ENCODE peak calls at places on chromosomes 11 and 22, in seven cellular contexts. One of them, this sample, is unnamed.

GRCh38 chr11:61888043-61888442 is 3.3 kb downstream of the FADS3 start:
- DNase-seq in HuH-7: no peak
- DNase-seq in stimulated activated naive CD4-positive, alpha-beta T cell treated with Interleukin-2 at 50 U/mL for 16 hours: no peak
- DNase-seq in NCI-H1417: no peak
- DNase-seq in AML-193: no peak
- DNase-seq in EL: peak; percentile 98
- DNase-seq in fibroblast of pulmonary artery: peak; percentile 96
- DNase-seq in this sample: no peak

GRCh38 chr11:113114452-113115027 is 153.3 kb downstream of the NCAM1 start:
- DNase-seq in HuH-7: peak; percentile 31
- DNase-seq in stimulated activated naive CD4-positive, alpha-beta T cell treated with Interleukin-2 at 50 U/mL for 16 hours: no peak
- DNase-seq in NCI-H1417: peak; percentile 40
- DNase-seq in AML-193: peak; percentile 77
- DNase-seq in EL: peak; percentile 29
- DNase-seq in fibroblast of pulmonary artery: peak; percentile 68
- DNase-seq in this sample: peak; percentile 71

GRCh38 chr22:45563362-45564040 is 60.8 kb downstream of the FBLN1 start:
- DNase-seq in HuH-7: no peak
- DNase-seq in stimulated activated naive CD4-positive, alpha-beta T cell treated with Interleukin-2 at 50 U/mL for 16 hours: no peak
- DNase-seq in NCI-H1417: no peak
- DNase-seq in AML-193: no peak
- DNase-seq in EL: no peak
- DNase-seq in fibroblast of pulmonary artery: no peak
- DNase-seq in this sample: no peak

GRCh38 chr11:74322667-74323066 is 11.2 kb upstream of the P4HA3 start:
- DNase-seq in HuH-7: no peak
- DNase-seq in stimulated activated naive CD4-positive, alpha-beta T cell treated with Interleukin-2 at 50 U/mL for 16 hours: no peak
- DNase-seq in NCI-H1417: no peak
- DNase-seq in AML-193: no peak
- DNase-seq in EL: no peak
- DNase-seq in fibroblast of pulmonary artery: peak; percentile 38
- DNase-seq in this sample: no peak

GRCh38 chr11:45092901-45093760 is 53.3 kb upstream of the PRDM11 start:
- DNase-seq in HuH-7: no peak
- DNase-seq in stimulated activated naive CD4-positive, alpha-beta T cell treated with Interleukin-2 at 50 U/mL for 16 hours: peak; percentile 19
- DNase-seq in NCI-H1417: no peak
- DNase-seq in AML-193: no peak
- DNase-seq in EL: peak; percentile 78
- DNase-seq in fibroblast of pulmonary artery: peak; percentile 76
- DNase-seq in this sample: no peak

GRCh38 chr11:14179126-14179820 is 179.7 kb downstream of the RRAS2 start:
- DNase-seq in HuH-7: no peak
- DNase-seq in stimulated activated naive CD4-positive, alpha-beta T cell treated with Interleukin-2 at 50 U/mL for 16 hours: no peak
- DNase-seq in NCI-H1417: no peak
- DNase-seq in AML-193: no peak
- DNase-seq in EL: peak; percentile 38
- DNase-seq in fibroblast of pulmonary artery: peak; percentile 11
- DNase-seq in this sample: no peak

GRCh38 chr22:38316340-38317236 is 645 bp downstream of the CSNK1E start:
- DNase-seq in HuH-7: peak; percentile 62
- DNase-seq in stimulated activated naive CD4-positive, alpha-beta T cell treated with Interleukin-2 at 50 U/mL for 16 hours: peak; percentile 39
- DNase-seq in NCI-H1417: peak; percentile 10
- DNase-seq in AML-193: no peak
- DNase-seq in EL: peak; percentile 59
- DNase-seq in fibroblast of pulmonary artery: peak; percentile 64
- DNase-seq in this sample: no peak

GRCh38 chr11:103978588-103979580 is 57.6 kb upstream of the DDI1 start:
- DNase-seq in HuH-7: no peak
- DNase-seq in stimulated activated naive CD4-positive, alpha-beta T cell treated with Interleukin-2 at 50 U/mL for 16 hours: no peak
- DNase-seq in NCI-H1417: no peak
- DNase-seq in AML-193: no peak
- DNase-seq in EL: no peak
- DNase-seq in fibroblast of pulmonary artery: no peak
- DNase-seq in this sample: no peak

GRCh38 chr11:123753110-123753509 is 1.2 kb downstream of the OR6X1 start:
- DNase-seq in HuH-7: no peak
- DNase-seq in stimulated activated naive CD4-positive, alpha-beta T cell treated with Interleukin-2 at 50 U/mL for 16 hours: no peak
- DNase-seq in NCI-H1417: no peak
- DNase-seq in AML-193: no peak
- DNase-seq in EL: no peak
- DNase-seq in fibroblast of pulmonary artery: no peak
- DNase-seq in this sample: no peak

This sample was measured in Caco-2.